ENCODE peak calls at places on chromosome 12, in six cellular contexts. P, S, O, X, M and D are unnamed samples.

GRCh38 chr12:88623777-88624548 is 43.7 kb upstream of the KITLG start:
- DNase-seq in M (no peak), P (no peak), S (no peak), X (no peak), O (no peak), D (no peak)

GRCh38 chr12:92597997-92598396 is 104.8 kb upstream of the PLEKHG7 start:
- DNase-seq in M (no peak), P (no peak), O (no peak), X (no peak), S (no peak), D (no peak)

GRCh38 chr12:111276189-111276588 is 92.7 kb downstream of the PHETA1 start:
- DNase-seq in S (no peak), P (no peak), O (no peak), M (no peak), X (no peak), D (no peak)

GRCh38 chr12:4910502-4911315 is 1.0 kb downstream of the KCNA1 start:
- DNase-seq in S (peak), O (no peak), P (peak), M (no peak), X (no peak), D (no peak)

GRCh38 chr12:97575792-97576191 is 113.2 kb downstream of the RMST start:
- DNase-seq in P (no peak), X (no peak), O (no peak), M (no peak), S (no peak), D (no peak)

GRCh38 chr12:56634837-56635538 is 4.9 kb upstream of the BAZ2A start:
- DNase-seq in P (peak), S (peak), X (peak), M (peak), O (peak), D (peak)

GRCh38 chr12:59733200-59733599 is 137.4 kb downstream of the SLC16A7 start:
- DNase-seq in P (no peak), O (no peak), M (no peak), S (no peak), X (no peak), D (no peak)

GRCh38 chr12:65824314-65824563 is at the start of gene HMGA2:
- DNase-seq in S (peak), O (no peak), M (no peak), P (peak), X (no peak), D (no peak)

GRCh38 chr12:57462307-57463253 is 3.0 kb downstream of the GLI1 start:
- DNase-seq in S (peak), X (peak), O (peak), M (peak), P (peak), D (peak)

GRCh38 chr12:49335955-49336644 is 888 bp downstream of the C1QL4 start:
- DNase-seq in S (no peak), X (no peak), P (no peak), M (no peak), O (no peak), D (no peak)